ENCODE peak calls at places on chromosomes 11 and 22, in five cellular contexts. R is HL-60; O is stimulated activated CD4-positive, alpha-beta T cell treated with anti-CD3 and anti-CD28 coated beads, Interleukin-12 subunit alpha, Interleukin-12 subunit beta, amount 100 ng/mL, for 4 hours; L is caudate nucleus; Q is A673. E is an unnamed sample.

GRCh38 chr11:75536786-75537629 is 11.3 kb upstream of the GDPD5 start:
- DNase-seq in O (no peak), L (no peak), Q (no peak), R (peak), E (no peak)

GRCh38 chr22:42604403-42604802 is 10.3 kb downstream of the POLDIP3 start:
- DNase-seq in O (no peak), L (no peak), R (no peak), Q (no peak), E (no peak)

GRCh38 chr22:29477919-29478318 is 2.1 kb upstream of the NEFH start:
- DNase-seq in Q (peak), R (no peak), O (no peak), L (peak), E (no peak)

GRCh38 chr11:45880772-45881570 is 4.5 kb upstream of the MAPK8IP1 start:
- DNase-seq in L (no peak), O (no peak), R (no peak), Q (peak), E (no peak)

GRCh38 chr11:44618561-44619425 is 53.3 kb downstream of the CD82 start:
- DNase-seq in O (no peak), R (no peak), L (no peak), Q (no peak), E (peak)

GRCh38 chr11:119484741-119485605 is 62.0 kb upstream of the THY1 start:
- DNase-seq in Q (no peak), L (no peak), O (no peak), R (no peak), E (no peak)

GRCh38 chr11:73781303-73781702 is 6.4 kb upstream of the MRPL48 start:
- DNase-seq in R (no peak), O (no peak), Q (no peak), L (no peak), E (no peak)

GRCh38 chr22:49494555-49494954 is 333.1 kb downstream of the BRD1 start:
- DNase-seq in O (no peak), Q (no peak), L (no peak), R (no peak), E (no peak)

GRCh38 chr22:44802071-44802700 is 49.8 kb downstream of the ARHGAP8 start:
- DNase-seq in R (no peak), L (no peak), O (no peak), Q (no peak), E (no peak)

GRCh38 chr11:35146074-35146521 is 7.1 kb downstream of the CD44 start:
- DNase-seq in Q (no peak), R (peak), L (peak), O (peak), E (no peak)

GRCh38 chr11:64893194-64894069 is 15.0 kb upstream of the EHD1 start:
- DNase-seq in Q (no peak), O (no peak), L (no peak), R (no peak), E (no peak)

GRCh38 chr22:29216873-29217666 is 11.4 kb downstream of the EMID1 start:
- DNase-seq in Q (no peak), L (peak), O (no peak), R (peak), E (no peak)

GRCh38 chr11:65489706-65490310 is 9.0 kb upstream of the MALAT1 start:
- DNase-seq in R (no peak), O (no peak), L (no peak), Q (peak), E (no peak)

GRCh38 chr11:44318369-44318768 is 8.4 kb upstream of the ALX4 start:
- DNase-seq in R (no peak), Q (peak), L (no peak), O (no peak), E (no peak)

GRCh38 chr11:29527391-29527936 is 489.4 kb downstream of the KCNA4 start:
- DNase-seq in L (no peak), R (peak), O (no peak), Q (peak), E (no peak)

GRCh38 chr11:35927730-35928129 is 16.1 kb upstream of the LDLRAD3 start:
- DNase-seq in R (peak), O (no peak), L (no peak), Q (peak), E (no peak)

GRCh38 chr11:103420593-103420992 is 311.4 kb downstream of the DYNC2H1 start:
- DNase-seq in Q (no peak), L (no peak), O (no peak), R (no peak), E (no peak)

GRCh38 chr11:1485504-1485885 is 1.1 kb downstream of the MOB2 start:
- DNase-seq in O (no peak), R (no peak), L (no peak), Q (no peak), E (no peak)

GRCh38 chr11:20134991-20135736 is 25.1 kb downstream of the DBX1 start:
- DNase-seq in L (no peak), O (no peak), R (no peak), Q (no peak), E (no peak)

GRCh38 chr11:61832758-61833157 is 4.7 kb downstream of the FADS2 start:
- DNase-seq in L (no peak), R (no peak), O (no peak), Q (no peak), E (no peak)

GRCh38 chr22:48651036-48651890 is 1176.4 kb downstream of the BRD1 start:
- DNase-seq in Q (no peak), R (no peak), O (no peak), L (peak), E (no peak)

GRCh38 chr11:120231963-120232362 is 8.0 kb upstream of the POU2F3 start:
- DNase-seq in Q (no peak), L (no peak), R (no peak), O (no peak), E (no peak)

GRCh38 chr11:110712643-110713468 is 619 bp upstream of the ARHGAP20 start:
- DNase-seq in L (peak), R (peak), Q (peak), O (no peak), E (peak)

GRCh38 chr11:109145287-109145686 is 276.7 kb upstream of the C11orf87 start:
- DNase-seq in R (no peak), L (no peak), O (no peak), Q (no peak), E (no peak)

GRCh38 chr11:68038718-68039525 is at the start of gene TCIRG1:
- DNase-seq in L (peak), Q (peak), O (peak), R (peak), E (peak)

GRCh38 chr11:613369-613968 is 2.3 kb downstream of the IRF7 start:
- DNase-seq in L (no peak), O (peak), Q (peak), R (peak), E (peak)

GRCh38 chr11:78061921-78062311 is 1.7 kb upstream of the THRSP start:
- DNase-seq in Q (no peak), O (no peak), R (no peak), L (peak), E (no peak)

GRCh38 chr22:35900483-35901168 is 128.0 kb downstream of the RBFOX2 start:
- DNase-seq in O (no peak), L (no peak), R (no peak), Q (no peak), E (no peak)

GRCh38 chr11:100930185-100930778 is 199.3 kb downstream of the PGR start:
- DNase-seq in Q (peak), R (no peak), O (no peak), L (no peak), E (no peak)

GRCh38 chr11:73260127-73260457 is 12.0 kb upstream of the P2RY6 start:
- DNase-seq in R (no peak), L (no peak), O (no peak), Q (no peak), E (no peak)

GRCh38 chr22:40637181-40638150 is 947 bp upstream of the MRTFA start:
- DNase-seq in O (peak), R (peak), Q (no peak), L (peak), E (peak)

GRCh38 chr11:121282376-121282775 is 10.2 kb upstream of the SC5D start:
- DNase-seq in L (no peak), O (no peak), Q (peak), R (no peak), E (no peak)

GRCh38 chr11:62933285-62933684 is 12.1 kb upstream of the CHRM1 start:
- DNase-seq in R (no peak), Q (no peak), L (no peak), O (no peak), E (no peak)

GRCh38 chr11:44748606-44749005 is 21.8 kb downstream of the TSPAN18 start:
- DNase-seq in R (no peak), O (no peak), Q (no peak), L (no peak), E (no peak)

GRCh38 chr11:27912916-27913315 is 195.0 kb downstream of the KIF18A start:
- DNase-seq in R (no peak), O (no peak), L (no peak), Q (peak), E (no peak)

GRCh38 chr11:65426839-65427690 is 4.5 kb downstream of the NEAT1 start:
- DNase-seq in O (no peak), L (no peak), R (peak), Q (no peak), E (no peak)

GRCh38 chr11:23990346-23990745 is 506.5 kb upstream of the LUZP2 start:
- DNase-seq in Q (no peak), R (no peak), O (no peak), L (no peak), E (no peak)

GRCh38 chr11:116114198-116114651 is 610.0 kb upstream of the CADM1 start:
- DNase-seq in Q (no peak), O (no peak), L (no peak), R (no peak), E (no peak)